ENCODE peak calls at places on chromosome 19, in seven cellular contexts. One of them, this sample, is unnamed.

GRCh38 chr19:14889994-14890393 is 4.1 kb upstream of the OR7A17 start:
- DNase-seq in Panc1: no peak
- DNase-seq in T-helper 1 cell: no peak
- DNase-seq in nucleus accumbens: no peak
- DNase-seq in head of caudate nucleus: no peak
- DNase-seq in left ventricle myocardium superior: no peak
- DNase-seq in HTR-8/SVneo: no peak
- DNase-seq in this sample: no peak

GRCh38 chr19:38730731-38731589 is 13.3 kb downstream of the CAPN12 start:
- DNase-seq in Panc1: no peak
- DNase-seq in T-helper 1 cell: no peak
- DNase-seq in nucleus accumbens: no peak
- DNase-seq in head of caudate nucleus: no peak
- DNase-seq in left ventricle myocardium superior: no peak
- DNase-seq in HTR-8/SVneo: no peak
- DNase-seq in this sample: no peak

GRCh38 chr19:14401468-14401867 is 17.7 kb downstream of the DDX39A start:
- DNase-seq in Panc1: no peak
- DNase-seq in T-helper 1 cell: no peak
- DNase-seq in nucleus accumbens: no peak
- DNase-seq in head of caudate nucleus: no peak
- DNase-seq in left ventricle myocardium superior: no peak
- DNase-seq in HTR-8/SVneo: no peak
- DNase-seq in this sample: no peak

GRCh38 chr19:10352764-10353671 is 13.6 kb upstream of the ICAM3 start:
- DNase-seq in Panc1: no peak
- DNase-seq in T-helper 1 cell: no peak
- DNase-seq in nucleus accumbens: no peak
- DNase-seq in head of caudate nucleus: no peak
- DNase-seq in left ventricle myocardium superior: peak
- DNase-seq in HTR-8/SVneo: no peak
- DNase-seq in this sample: no peak

GRCh38 chr19:21321134-21321533 is 8.1 kb downstream of the ZNF708 start:
- DNase-seq in Panc1: no peak
- DNase-seq in T-helper 1 cell: no peak
- DNase-seq in nucleus accumbens: no peak
- DNase-seq in head of caudate nucleus: no peak
- DNase-seq in left ventricle myocardium superior: no peak
- DNase-seq in HTR-8/SVneo: no peak
- DNase-seq in this sample: no peak

GRCh38 chr19:30069535-30070197 is 127.6 kb downstream of the URI1 start:
- DNase-seq in Panc1: no peak
- DNase-seq in T-helper 1 cell: no peak
- DNase-seq in nucleus accumbens: no peak
- DNase-seq in head of caudate nucleus: peak
- DNase-seq in left ventricle myocardium superior: no peak
- DNase-seq in HTR-8/SVneo: no peak
- DNase-seq in this sample: no peak

GRCh38 chr19:55545913-55546495 is 661 bp upstream of the SBK3 start:
- DNase-seq in Panc1: no peak
- DNase-seq in T-helper 1 cell: no peak
- DNase-seq in nucleus accumbens: no peak
- DNase-seq in head of caudate nucleus: no peak
- DNase-seq in left ventricle myocardium superior: peak
- DNase-seq in HTR-8/SVneo: no peak
- DNase-seq in this sample: no peak

GRCh38 chr19:10603084-10603872 is 16.2 kb upstream of the AP1M2 start:
- DNase-seq in Panc1: no peak
- DNase-seq in T-helper 1 cell: peak
- DNase-seq in nucleus accumbens: no peak
- DNase-seq in head of caudate nucleus: no peak
- DNase-seq in left ventricle myocardium superior: peak
- DNase-seq in HTR-8/SVneo: no peak
- DNase-seq in this sample: peak

GRCh38 chr19:33998739-33999345 is 173.5 kb upstream of the LSM14A start:
- DNase-seq in Panc1: no peak
- DNase-seq in T-helper 1 cell: no peak
- DNase-seq in nucleus accumbens: no peak
- DNase-seq in head of caudate nucleus: no peak
- DNase-seq in left ventricle myocardium superior: no peak
- DNase-seq in HTR-8/SVneo: peak
- DNase-seq in this sample: no peak